ENCODE peak calls at places on chromosomes 16 and 17, in seven cellular contexts. One of them, this sample, is unnamed. For H3K4me1 and H3K36me3, the result is how much of the 10 kb centered on the place peaks cover.

GRCh38 chr17:58487589-58488427 is at the start of gene HSF5:
- DNase-seq in breast epithelium: no peak
- DNase-seq in heart right ventricle: no peak
- DNase-seq in OCI-LY7: no peak
- DNase-seq in heart left ventricle: peak
- DNase-seq in fibroblast of lung: peak
- DNase-seq in body of pancreas: peak
- DNase-seq in this sample: no peak

GRCh38 chr17:47615766-47616424 is 33.8 kb upstream of the KPNB1 start:
- DNase-seq in breast epithelium: no peak
- DNase-seq in heart right ventricle: no peak
- DNase-seq in OCI-LY7: peak
- DNase-seq in heart left ventricle: no peak
- DNase-seq in fibroblast of lung: peak
- DNase-seq in body of pancreas: no peak
- DNase-seq in this sample: no peak

GRCh38 chr16:46743232-46743719 is 4.9 kb downstream of the MYLK3 start:
- DNase-seq in breast epithelium: no peak
- DNase-seq in heart right ventricle: peak
- DNase-seq in OCI-LY7: peak
- DNase-seq in heart left ventricle: peak
- DNase-seq in fibroblast of lung: peak
- DNase-seq in body of pancreas: peak
- DNase-seq in this sample: no peak

GRCh38 chr16:57536306-57537193 is at the start of gene CCDC102A:
- DNase-seq in breast epithelium: peak
- DNase-seq in heart right ventricle: peak
- DNase-seq in OCI-LY7: peak
- DNase-seq in heart left ventricle: no peak
- DNase-seq in fibroblast of lung: peak
- DNase-seq in body of pancreas: no peak
- DNase-seq in this sample: no peak

GRCh38 chr17:42200702-42201101 is 6.4 kb upstream of the GHDC start:
- DNase-seq in breast epithelium: no peak
- DNase-seq in heart right ventricle: peak
- DNase-seq in OCI-LY7: no peak
- DNase-seq in heart left ventricle: peak
- DNase-seq in fibroblast of lung: peak
- DNase-seq in body of pancreas: peak
- DNase-seq in this sample: no peak

GRCh38 chr17:22304667-22305303 is 612.5 kb downstream of the KCNJ18 start:
- DNase-seq in breast epithelium: no peak
- DNase-seq in heart right ventricle: no peak
- DNase-seq in OCI-LY7: no peak
- DNase-seq in heart left ventricle: no peak
- DNase-seq in fibroblast of lung: no peak
- DNase-seq in body of pancreas: no peak
- DNase-seq in this sample: no peak

GRCh38 chr17:43702636-43703035 is 40.9 kb upstream of the MEOX1 start:
- DNase-seq in breast epithelium: no peak
- DNase-seq in heart right ventricle: no peak
- DNase-seq in OCI-LY7: peak
- DNase-seq in heart left ventricle: no peak
- DNase-seq in fibroblast of lung: no peak
- DNase-seq in body of pancreas: no peak
- DNase-seq in this sample: no peak

GRCh38 chr16:8572919-8573724 is 17.2 kb downstream of the TMEM114 start:
- DNase-seq in breast epithelium: no peak
- DNase-seq in heart right ventricle: no peak
- DNase-seq in OCI-LY7: peak
- DNase-seq in heart left ventricle: no peak
- DNase-seq in fibroblast of lung: peak
- DNase-seq in body of pancreas: no peak
- DNase-seq in this sample: no peak

GRCh38 chr16:68737730-68738590 is 868 bp downstream of the CDH1 start:
- DNase-seq in breast epithelium: peak
- DNase-seq in heart right ventricle: no peak
- DNase-seq in OCI-LY7: no peak
- DNase-seq in heart left ventricle: no peak
- DNase-seq in fibroblast of lung: no peak
- DNase-seq in body of pancreas: peak
- DNase-seq in this sample: peak

GRCh38 chr17:28727727-28728363 is 743 bp upstream of the NEK8 start:
- DNase-seq in breast epithelium: peak
- DNase-seq in heart right ventricle: peak
- DNase-seq in OCI-LY7: peak
- DNase-seq in heart left ventricle: peak
- DNase-seq in fibroblast of lung: no peak
- DNase-seq in body of pancreas: peak
- DNase-seq in this sample: peak

GRCh38 chr17:7857724-7858486 is at the start of gene CYB5D1:
- DNase-seq in breast epithelium: peak
- DNase-seq in heart right ventricle: peak
- DNase-seq in OCI-LY7: peak
- DNase-seq in heart left ventricle: peak
- DNase-seq in fibroblast of lung: peak
- DNase-seq in body of pancreas: peak
- DNase-seq in this sample: peak

GRCh38 chr17:1272701-1273100 is 2.5 kb downstream of the BHLHA9 start:
- DNase-seq in breast epithelium: no peak
- DNase-seq in heart right ventricle: no peak
- DNase-seq in OCI-LY7: no peak
- DNase-seq in heart left ventricle: no peak
- DNase-seq in fibroblast of lung: no peak
- DNase-seq in body of pancreas: no peak
- DNase-seq in this sample: no peak

GRCh38 chr17:31492880-31493655 is 101.6 kb downstream of the RAB11FIP4 start:
- DNase-seq in breast epithelium: no peak
- DNase-seq in heart right ventricle: peak
- DNase-seq in OCI-LY7: no peak
- DNase-seq in heart left ventricle: peak
- DNase-seq in fibroblast of lung: no peak
- DNase-seq in body of pancreas: peak
- DNase-seq in this sample: no peak

GRCh38 chr16:89113661-89114060 is 20.0 kb downstream of the ACSF3 start:
- DNase-seq in breast epithelium: no peak
- DNase-seq in heart right ventricle: no peak
- DNase-seq in OCI-LY7: peak
- DNase-seq in heart left ventricle: no peak
- DNase-seq in fibroblast of lung: no peak
- DNase-seq in body of pancreas: no peak
- DNase-seq in this sample: no peak

GRCh38 chr16:74449470-74449869 is 28.2 kb upstream of the CLEC18B start:
- DNase-seq in breast epithelium: no peak
- DNase-seq in heart right ventricle: peak
- DNase-seq in OCI-LY7: no peak
- DNase-seq in heart left ventricle: no peak
- DNase-seq in fibroblast of lung: no peak
- DNase-seq in body of pancreas: peak
- DNase-seq in this sample: no peak

GRCh38 chr17:2792541-2793169 is 3.6 kb upstream of the RAP1GAP2 start:
- DNase-seq in breast epithelium: no peak
- DNase-seq in heart right ventricle: no peak
- DNase-seq in OCI-LY7: no peak
- DNase-seq in heart left ventricle: no peak
- DNase-seq in fibroblast of lung: no peak
- DNase-seq in body of pancreas: no peak
- DNase-seq in this sample: no peak

GRCh38 chr17:35010093-35010492 is 29.8 kb downstream of the LIG3 start:
- DNase-seq in breast epithelium: no peak
- DNase-seq in heart right ventricle: no peak
- DNase-seq in OCI-LY7: no peak
- DNase-seq in heart left ventricle: no peak
- DNase-seq in fibroblast of lung: no peak
- DNase-seq in body of pancreas: no peak
- DNase-seq in this sample: no peak

GRCh38 chr16:72878301-72879269 is 169.3 kb downstream of the ZFHX3 start:
- DNase-seq in breast epithelium: no peak
- DNase-seq in heart right ventricle: no peak
- DNase-seq in OCI-LY7: no peak
- DNase-seq in heart left ventricle: no peak
- DNase-seq in fibroblast of lung: peak
- DNase-seq in body of pancreas: peak
- DNase-seq in this sample: no peak

GRCh38 chr16:58933186-58933585 is 199.1 kb upstream of the GOT2 start:
- DNase-seq in breast epithelium: no peak
- DNase-seq in heart right ventricle: no peak
- DNase-seq in OCI-LY7: no peak
- DNase-seq in heart left ventricle: no peak
- DNase-seq in fibroblast of lung: no peak
- DNase-seq in body of pancreas: no peak
- DNase-seq in this sample: no peak

GRCh38 chr17:50564916-50565315 is 4.4 kb downstream of the CACNA1G start:
- DNase-seq in breast epithelium: no peak
- DNase-seq in heart right ventricle: peak
- DNase-seq in OCI-LY7: no peak
- DNase-seq in heart left ventricle: peak
- DNase-seq in fibroblast of lung: peak
- DNase-seq in body of pancreas: peak
- DNase-seq in this sample: no peak

GRCh38 chr17:65794572-65794971 is 233.1 kb upstream of the AXIN2 start:
- DNase-seq in breast epithelium: no peak
- DNase-seq in heart right ventricle: no peak
- DNase-seq in OCI-LY7: peak
- DNase-seq in heart left ventricle: no peak
- DNase-seq in fibroblast of lung: peak
- DNase-seq in body of pancreas: peak
- DNase-seq in this sample: no peak

GRCh38 chr16:56547120-56547948 is 17.5 kb upstream of the MT4 start:
- DNase-seq in breast epithelium: no peak
- DNase-seq in heart right ventricle: no peak
- DNase-seq in OCI-LY7: peak
- DNase-seq in heart left ventricle: no peak
- DNase-seq in fibroblast of lung: peak
- DNase-seq in body of pancreas: no peak
- DNase-seq in this sample: peak

GRCh38 chr16:50910698-50911025 is 168.8 kb downstream of the CYLD start:
- DNase-seq in breast epithelium: no peak
- DNase-seq in heart right ventricle: no peak
- DNase-seq in OCI-LY7: no peak
- DNase-seq in heart left ventricle: no peak
- DNase-seq in fibroblast of lung: no peak
- DNase-seq in body of pancreas: no peak
- DNase-seq in this sample: no peak

GRCh38 chr16:27305839-27306442 is 7.8 kb upstream of the IL4R start:
- DNase-seq in breast epithelium: peak
- DNase-seq in heart right ventricle: no peak
- DNase-seq in OCI-LY7: no peak
- DNase-seq in heart left ventricle: no peak
- DNase-seq in fibroblast of lung: no peak
- DNase-seq in body of pancreas: no peak
- DNase-seq in this sample: no peak
- H3K4me1 ChIP-seq in breast epithelium: under half
- H3K4me1 ChIP-seq in heart right ventricle: under half
- H3K4me1 ChIP-seq in OCI-LY7: under half
- H3K4me1 ChIP-seq in heart left ventricle: under half
- H3K4me1 ChIP-seq in fibroblast of lung: under half
- H3K4me1 ChIP-seq in body of pancreas: under half
- H3K4me1 ChIP-seq in this sample: under half

DNA sequence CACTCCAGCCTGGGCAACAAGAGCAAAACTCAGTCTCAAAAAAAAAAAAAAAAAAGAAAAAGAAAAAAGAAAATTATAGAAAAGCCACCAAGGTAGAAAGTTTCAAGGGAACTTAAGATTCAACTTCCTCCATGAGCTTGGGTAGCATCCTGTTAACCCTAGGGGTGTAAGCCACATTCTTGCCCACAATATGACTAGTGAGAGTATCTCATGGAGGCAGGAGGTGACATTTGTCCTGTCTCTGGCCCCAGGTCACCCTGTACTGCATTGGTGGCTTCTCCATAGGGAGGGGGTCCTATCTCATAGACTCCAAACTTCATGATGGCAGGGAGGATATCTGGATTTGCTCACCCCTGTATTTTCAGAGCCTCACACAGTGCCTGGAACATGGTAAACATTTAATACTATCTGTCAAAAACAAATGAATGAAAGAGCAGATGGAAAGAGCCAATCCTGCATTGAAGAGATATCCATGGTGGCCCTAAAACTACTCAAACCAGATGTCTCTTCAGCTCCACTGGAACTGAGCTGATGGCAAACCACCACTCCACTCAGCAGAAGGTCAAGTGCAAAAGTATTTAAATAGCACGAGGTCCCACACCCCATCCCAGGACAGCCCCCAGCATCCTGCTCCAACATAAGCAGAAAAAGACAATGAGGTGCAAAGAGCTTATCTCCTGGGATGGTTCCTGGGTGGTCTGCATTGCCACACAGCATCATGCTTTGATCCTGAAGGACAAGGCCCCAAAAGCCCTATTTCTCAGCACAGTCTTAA is 50.3 kb downstream of the EMP2 start:
- DNase-seq in breast epithelium: no peak
- DNase-seq in heart right ventricle: no peak
- DNase-seq in OCI-LY7: no peak
- DNase-seq in heart left ventricle: no peak
- DNase-seq in fibroblast of lung: no peak
- DNase-seq in body of pancreas: no peak
- DNase-seq in this sample: no peak
- H3K36me3 ChIP-seq in breast epithelium: under half
- H3K36me3 ChIP-seq in heart right ventricle: half or more
- H3K36me3 ChIP-seq in OCI-LY7: under half
- H3K36me3 ChIP-seq in heart left ventricle: under half
- H3K36me3 ChIP-seq in fibroblast of lung: under half
- H3K36me3 ChIP-seq in body of pancreas: under half
- H3K36me3 ChIP-seq in this sample: under half

DNA sequence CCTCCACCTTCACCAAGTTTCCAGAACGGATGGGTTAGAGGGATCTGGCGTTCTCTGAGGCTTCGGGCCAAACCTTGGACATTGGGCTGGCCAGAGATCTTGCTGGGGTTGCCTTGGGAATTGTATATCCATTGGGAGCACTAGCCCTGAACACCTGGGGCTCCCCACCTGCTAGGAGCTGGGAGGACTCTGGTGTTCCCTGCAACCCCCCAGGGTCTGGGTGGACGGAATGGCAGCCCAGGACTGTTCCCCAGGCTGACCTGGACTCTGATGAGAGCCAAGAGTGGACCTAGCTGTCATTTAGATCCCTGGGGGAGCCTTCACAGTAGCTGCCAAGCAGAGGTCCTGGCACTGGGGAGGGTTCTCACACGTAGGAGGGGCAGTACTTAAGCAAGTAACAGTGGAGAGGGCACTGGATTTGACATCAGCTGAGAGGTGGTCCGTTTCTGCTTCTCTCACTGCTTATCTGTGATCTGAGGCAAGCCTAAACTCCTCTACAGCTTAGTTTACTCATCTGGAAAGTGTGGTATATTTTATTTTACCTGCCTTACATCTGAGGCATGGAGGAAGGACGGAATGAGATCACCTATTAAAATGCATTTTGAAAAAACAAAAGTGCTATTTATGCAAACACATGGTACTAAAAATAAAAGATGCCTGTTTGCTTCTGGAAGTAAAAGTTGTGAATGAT is 11.7 kb downstream of the SOCS3 start:
- DNase-seq in breast epithelium: no peak
- DNase-seq in heart right ventricle: no peak
- DNase-seq in OCI-LY7: no peak
- DNase-seq in heart left ventricle: no peak
- DNase-seq in fibroblast of lung: no peak
- DNase-seq in body of pancreas: no peak
- DNase-seq in this sample: no peak
- H3K4me1 ChIP-seq in breast epithelium: under half
- H3K4me1 ChIP-seq in heart right ventricle: under half
- H3K4me1 ChIP-seq in OCI-LY7: under half
- H3K4me1 ChIP-seq in heart left ventricle: under half
- H3K4me1 ChIP-seq in fibroblast of lung: under half
- H3K4me1 ChIP-seq in body of pancreas: half or more
- H3K4me1 ChIP-seq in this sample: under half

GRCh38 chr17:48639982-48640857 is 14.1 kb upstream of the HOXB9 start:
- DNase-seq in breast epithelium: no peak
- DNase-seq in heart right ventricle: no peak
- DNase-seq in OCI-LY7: no peak
- DNase-seq in heart left ventricle: no peak
- DNase-seq in fibroblast of lung: no peak
- DNase-seq in body of pancreas: no peak
- DNase-seq in this sample: no peak
- H3K36me3 ChIP-seq in breast epithelium: under half
- H3K36me3 ChIP-seq in heart right ventricle: under half
- H3K36me3 ChIP-seq in OCI-LY7: under half
- H3K36me3 ChIP-seq in heart left ventricle: under half
- H3K36me3 ChIP-seq in fibroblast of lung: under half
- H3K36me3 ChIP-seq in body of pancreas: under half
- H3K36me3 ChIP-seq in this sample: under half

This sample was measured in prostate gland.